ENCODE peak calls at places on chromosome 12, in eight cellular contexts. One of them, this sample, is unnamed.

GRCh38 chr12:68428211-68428610 is 96.0 kb upstream of the MDM1 start:
- DNase-seq in choroid plexus epithelial cell: no peak
- DNase-seq in astrocyte: no peak
- DNase-seq in mucosa of descending colon: no peak
- DNase-seq in right atrium auricular region: no peak
- DNase-seq in GM10248: no peak
- DNase-seq in fibroblast of the aortic adventitia: peak
- DNase-seq in progenitor cell of endocrine pancreas: no peak
- DNase-seq in this sample: no peak

GRCh38 chr12:11746024-11746771 is 96.7 kb downstream of the ETV6 start:
- DNase-seq in fibroblast of the aortic adventitia: no peak
- DNase-seq in mucosa of descending colon: no peak
- DNase-seq in astrocyte: peak
- DNase-seq in choroid plexus epithelial cell: peak
- DNase-seq in progenitor cell of endocrine pancreas: no peak
- DNase-seq in right atrium auricular region: no peak
- DNase-seq in GM10248: no peak
- DNase-seq in this sample: no peak

GRCh38 chr12:64387201-64387816 is 3.2 kb downstream of the C12orf56 start:
- DNase-seq in mucosa of descending colon: no peak
- DNase-seq in astrocyte: no peak
- DNase-seq in progenitor cell of endocrine pancreas: no peak
- DNase-seq in choroid plexus epithelial cell: no peak
- DNase-seq in right atrium auricular region: no peak
- DNase-seq in fibroblast of the aortic adventitia: no peak
- DNase-seq in GM10248: no peak
- DNase-seq in this sample: no peak

GRCh38 chr12:5872745-5873144 is 72.3 kb downstream of the ANO2 start:
- DNase-seq in mucosa of descending colon: no peak
- DNase-seq in right atrium auricular region: no peak
- DNase-seq in progenitor cell of endocrine pancreas: no peak
- DNase-seq in fibroblast of the aortic adventitia: no peak
- DNase-seq in GM10248: no peak
- DNase-seq in astrocyte: peak
- DNase-seq in choroid plexus epithelial cell: peak
- DNase-seq in this sample: peak

GRCh38 chr12:127054531-127054930 is 1212.4 kb upstream of the TMEM132C start:
- DNase-seq in progenitor cell of endocrine pancreas: no peak
- DNase-seq in fibroblast of the aortic adventitia: peak
- DNase-seq in choroid plexus epithelial cell: peak
- DNase-seq in right atrium auricular region: no peak
- DNase-seq in mucosa of descending colon: no peak
- DNase-seq in astrocyte: peak
- DNase-seq in GM10248: no peak
- DNase-seq in this sample: no peak

GRCh38 chr12:59708484-59708883 is 112.7 kb downstream of the SLC16A7 start:
- DNase-seq in fibroblast of the aortic adventitia: no peak
- DNase-seq in right atrium auricular region: no peak
- DNase-seq in progenitor cell of endocrine pancreas: no peak
- DNase-seq in choroid plexus epithelial cell: no peak
- DNase-seq in GM10248: no peak
- DNase-seq in mucosa of descending colon: no peak
- DNase-seq in astrocyte: peak
- DNase-seq in this sample: no peak

GRCh38 chr12:6748761-6749160 is 4.2 kb downstream of the MLF2 start:
- DNase-seq in astrocyte: no peak
- DNase-seq in fibroblast of the aortic adventitia: no peak
- DNase-seq in choroid plexus epithelial cell: no peak
- DNase-seq in mucosa of descending colon: no peak
- DNase-seq in progenitor cell of endocrine pancreas: no peak
- DNase-seq in GM10248: no peak
- DNase-seq in right atrium auricular region: no peak
- DNase-seq in this sample: no peak

GRCh38 chr12:115943630-115944391 is 333.7 kb downstream of the MED13L start:
- DNase-seq in mucosa of descending colon: no peak
- DNase-seq in fibroblast of the aortic adventitia: peak
- DNase-seq in right atrium auricular region: no peak
- DNase-seq in GM10248: no peak
- DNase-seq in progenitor cell of endocrine pancreas: no peak
- DNase-seq in choroid plexus epithelial cell: no peak
- DNase-seq in astrocyte: no peak
- DNase-seq in this sample: no peak

GRCh38 chr12:89432396-89432795 is 80.1 kb upstream of the DUSP6 start:
- DNase-seq in right atrium auricular region: no peak
- DNase-seq in astrocyte: no peak
- DNase-seq in progenitor cell of endocrine pancreas: no peak
- DNase-seq in mucosa of descending colon: no peak
- DNase-seq in GM10248: no peak
- DNase-seq in fibroblast of the aortic adventitia: no peak
- DNase-seq in choroid plexus epithelial cell: no peak
- DNase-seq in this sample: no peak

GRCh38 chr12:105820407-105821140 is 318.2 kb downstream of the NUAK1 start:
- DNase-seq in mucosa of descending colon: no peak
- DNase-seq in choroid plexus epithelial cell: peak
- DNase-seq in progenitor cell of endocrine pancreas: no peak
- DNase-seq in astrocyte: peak
- DNase-seq in GM10248: no peak
- DNase-seq in right atrium auricular region: peak
- DNase-seq in fibroblast of the aortic adventitia: peak
- DNase-seq in this sample: no peak

GRCh38 chr12:57456145-57456700 is 1.1 kb downstream of the INHBE start:
- DNase-seq in progenitor cell of endocrine pancreas: peak
- DNase-seq in right atrium auricular region: no peak
- DNase-seq in GM10248: peak
- DNase-seq in fibroblast of the aortic adventitia: peak
- DNase-seq in choroid plexus epithelial cell: peak
- DNase-seq in astrocyte: no peak
- DNase-seq in mucosa of descending colon: no peak
- DNase-seq in this sample: peak

GRCh38 chr12:123591702-123592481 is 7.5 kb downstream of the TMED2 start:
- DNase-seq in right atrium auricular region: no peak
- DNase-seq in astrocyte: peak
- DNase-seq in mucosa of descending colon: no peak
- DNase-seq in choroid plexus epithelial cell: peak
- DNase-seq in progenitor cell of endocrine pancreas: no peak
- DNase-seq in fibroblast of the aortic adventitia: peak
- DNase-seq in GM10248: no peak
- DNase-seq in this sample: no peak

GRCh38 chr12:70309348-70309747 is 56.7 kb upstream of the KCNMB4 start:
- DNase-seq in GM10248: no peak
- DNase-seq in choroid plexus epithelial cell: no peak
- DNase-seq in progenitor cell of endocrine pancreas: no peak
- DNase-seq in fibroblast of the aortic adventitia: peak
- DNase-seq in astrocyte: no peak
- DNase-seq in mucosa of descending colon: no peak
- DNase-seq in right atrium auricular region: no peak
- DNase-seq in this sample: no peak

GRCh38 chr12:123721245-123721644 is 9.1 kb downstream of the ATP6V0A2 start:
- DNase-seq in right atrium auricular region: no peak
- DNase-seq in fibroblast of the aortic adventitia: no peak
- DNase-seq in GM10248: no peak
- DNase-seq in progenitor cell of endocrine pancreas: no peak
- DNase-seq in mucosa of descending colon: no peak
- DNase-seq in astrocyte: no peak
- DNase-seq in choroid plexus epithelial cell: no peak
- DNase-seq in this sample: no peak

GRCh38 chr12:68007023-68007422 is 17.8 kb downstream of the IFNG-AS1 start:
- DNase-seq in GM10248: no peak
- DNase-seq in right atrium auricular region: no peak
- DNase-seq in mucosa of descending colon: no peak
- DNase-seq in astrocyte: no peak
- DNase-seq in choroid plexus epithelial cell: no peak
- DNase-seq in progenitor cell of endocrine pancreas: no peak
- DNase-seq in fibroblast of the aortic adventitia: no peak
- DNase-seq in this sample: no peak

GRCh38 chr12:96177013-96177412 is 17.2 kb upstream of the ELK3 start:
- DNase-seq in progenitor cell of endocrine pancreas: no peak
- DNase-seq in astrocyte: peak
- DNase-seq in fibroblast of the aortic adventitia: peak
- DNase-seq in right atrium auricular region: no peak
- DNase-seq in GM10248: no peak
- DNase-seq in mucosa of descending colon: no peak
- DNase-seq in choroid plexus epithelial cell: peak
- DNase-seq in this sample: no peak

GRCh38 chr12:102543494-102543893 is 63.1 kb upstream of the IGF1 start:
- DNase-seq in right atrium auricular region: no peak
- DNase-seq in choroid plexus epithelial cell: no peak
- DNase-seq in progenitor cell of endocrine pancreas: no peak
- DNase-seq in mucosa of descending colon: no peak
- DNase-seq in GM10248: no peak
- DNase-seq in astrocyte: no peak
- DNase-seq in fibroblast of the aortic adventitia: no peak
- DNase-seq in this sample: no peak
- TF ChIP-seq CTCF in right atrium auricular region: no peak
- TF ChIP-seq CTCF in choroid plexus epithelial cell: peak
- TF ChIP-seq CTCF in progenitor cell of endocrine pancreas: peak
- TF ChIP-seq CTCF in mucosa of descending colon: no peak
- TF ChIP-seq CTCF in GM10248: no peak
- TF ChIP-seq CTCF in astrocyte: peak
- TF ChIP-seq CTCF in fibroblast of the aortic adventitia: no peak
- TF ChIP-seq CTCF in this sample: no peak

GRCh38 chr12:80710727-80711066 is 3.3 kb downstream of the MYF6 start:
- DNase-seq in progenitor cell of endocrine pancreas: no peak
- DNase-seq in GM10248: no peak
- DNase-seq in mucosa of descending colon: no peak
- DNase-seq in choroid plexus epithelial cell: no peak
- DNase-seq in right atrium auricular region: no peak
- DNase-seq in fibroblast of the aortic adventitia: no peak
- DNase-seq in astrocyte: no peak
- DNase-seq in this sample: no peak
- TF ChIP-seq CTCF in progenitor cell of endocrine pancreas: no peak
- TF ChIP-seq CTCF in GM10248: no peak
- TF ChIP-seq CTCF in mucosa of descending colon: no peak
- TF ChIP-seq CTCF in choroid plexus epithelial cell: no peak
- TF ChIP-seq CTCF in right atrium auricular region: no peak
- TF ChIP-seq CTCF in fibroblast of the aortic adventitia: no peak
- TF ChIP-seq CTCF in astrocyte: no peak
- TF ChIP-seq CTCF in this sample: no peak

GRCh38 chr12:77928078-77928477 is 97.4 kb downstream of the NAV3 start:
- DNase-seq in GM10248: no peak
- DNase-seq in right atrium auricular region: no peak
- DNase-seq in fibroblast of the aortic adventitia: no peak
- DNase-seq in choroid plexus epithelial cell: no peak
- DNase-seq in mucosa of descending colon: no peak
- DNase-seq in progenitor cell of endocrine pancreas: no peak
- DNase-seq in astrocyte: no peak
- DNase-seq in this sample: no peak

DNA sequence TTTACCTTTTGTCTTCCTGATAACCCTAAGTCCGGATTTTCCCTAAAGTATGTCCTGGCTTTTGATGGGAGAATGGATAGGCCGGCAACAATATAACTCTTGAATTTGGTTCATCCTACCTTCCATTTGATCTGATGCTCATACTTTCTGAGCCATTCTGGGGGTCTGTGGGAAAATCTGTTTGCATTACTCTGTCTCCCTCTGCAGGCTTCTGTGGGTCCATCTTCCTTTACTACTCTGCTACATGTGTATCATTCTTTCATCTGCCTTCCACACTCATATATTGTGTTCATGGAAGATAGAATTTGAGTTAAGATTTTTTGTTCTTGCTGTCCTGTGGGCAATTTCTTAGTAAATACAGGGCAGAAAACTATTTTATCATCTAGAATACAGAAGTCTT is 101.5 kb downstream of the NAV3 start:
- DNase-seq in choroid plexus epithelial cell: no peak
- DNase-seq in fibroblast of the aortic adventitia: no peak
- DNase-seq in astrocyte: no peak
- DNase-seq in progenitor cell of endocrine pancreas: no peak
- DNase-seq in GM10248: no peak
- DNase-seq in right atrium auricular region: no peak
- DNase-seq in mucosa of descending colon: no peak
- DNase-seq in this sample: no peak
- TF ChIP-seq CTCF in choroid plexus epithelial cell: peak
- TF ChIP-seq CTCF in fibroblast of the aortic adventitia: no peak
- TF ChIP-seq CTCF in astrocyte: peak
- TF ChIP-seq CTCF in progenitor cell of endocrine pancreas: no peak
- TF ChIP-seq CTCF in GM10248: no peak
- TF ChIP-seq CTCF in right atrium auricular region: no peak
- TF ChIP-seq CTCF in mucosa of descending colon: no peak
- TF ChIP-seq CTCF in this sample: peak

GRCh38 chr12:46370380-46370734 is 2.2 kb downstream of the SLC38A2 start:
- DNase-seq in choroid plexus epithelial cell: peak
- DNase-seq in progenitor cell of endocrine pancreas: no peak
- DNase-seq in mucosa of descending colon: no peak
- DNase-seq in astrocyte: no peak
- DNase-seq in fibroblast of the aortic adventitia: peak
- DNase-seq in GM10248: no peak
- DNase-seq in right atrium auricular region: no peak
- DNase-seq in this sample: no peak

GRCh38 chr12:46369474-46370379 is 2.8 kb downstream of the SLC38A2 start:
- DNase-seq in mucosa of descending colon: no peak
- DNase-seq in choroid plexus epithelial cell: peak
- DNase-seq in right atrium auricular region: no peak
- DNase-seq in fibroblast of the aortic adventitia: peak
- DNase-seq in GM10248: no peak
- DNase-seq in progenitor cell of endocrine pancreas: no peak
- DNase-seq in astrocyte: no peak
- DNase-seq in this sample: no peak

GRCh38 chr12:46371718-46372130 is 849 bp downstream of the SLC38A2 start:
- DNase-seq in fibroblast of the aortic adventitia: peak
- DNase-seq in mucosa of descending colon: peak
- DNase-seq in astrocyte: no peak
- DNase-seq in right atrium auricular region: peak
- DNase-seq in GM10248: peak
- DNase-seq in choroid plexus epithelial cell: peak
- DNase-seq in progenitor cell of endocrine pancreas: peak
- DNase-seq in this sample: peak

GRCh38 chr12:46372131-46372851 is at the start of gene SLC38A2:
- DNase-seq in progenitor cell of endocrine pancreas: no peak
- DNase-seq in astrocyte: peak
- DNase-seq in right atrium auricular region: peak
- DNase-seq in choroid plexus epithelial cell: peak
- DNase-seq in mucosa of descending colon: peak
- DNase-seq in GM10248: peak
- DNase-seq in fibroblast of the aortic adventitia: peak
- DNase-seq in this sample: peak

DNA sequence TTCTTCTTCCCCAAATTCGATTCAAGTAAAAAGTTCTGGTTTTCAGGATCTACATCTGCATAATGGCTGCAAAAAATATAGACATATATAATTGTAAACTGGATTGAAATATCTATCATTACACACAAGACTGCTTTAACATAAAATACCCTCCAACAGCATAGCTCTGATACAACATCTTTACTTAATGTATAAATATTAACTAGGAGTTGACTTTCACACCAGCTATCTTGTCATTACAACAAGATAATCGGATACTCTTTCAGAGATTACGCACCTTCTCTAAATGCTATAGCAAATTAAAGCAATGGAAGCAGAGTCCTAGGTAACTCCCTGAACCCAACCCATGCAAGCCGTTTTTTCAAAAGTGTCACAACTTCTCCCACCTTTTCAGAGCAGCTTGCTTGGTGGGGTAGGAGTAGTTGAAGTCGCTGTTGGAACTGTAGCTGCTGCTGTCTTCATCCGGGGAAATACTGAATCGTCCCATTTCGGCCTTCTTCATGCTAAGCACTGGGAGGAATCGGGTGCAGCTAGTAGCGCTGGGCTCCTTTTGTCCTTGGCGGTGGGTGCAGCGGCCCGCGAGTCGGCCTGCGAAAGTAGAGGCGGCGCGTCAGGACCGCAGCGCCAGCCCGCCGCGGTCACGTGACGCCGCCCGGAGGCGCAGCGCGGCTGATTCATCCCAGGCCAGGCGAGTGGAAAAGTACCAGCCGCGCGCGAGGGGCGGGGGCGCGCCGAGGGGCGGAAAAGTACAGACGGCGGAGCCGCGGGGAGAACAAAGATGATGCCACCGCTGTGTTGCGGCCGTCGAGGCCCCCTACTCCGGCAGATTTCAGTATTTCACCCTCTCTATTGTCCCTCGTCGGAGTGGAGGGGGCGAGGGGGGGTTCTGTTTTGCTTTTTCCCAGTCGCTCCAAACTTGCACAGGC is 1.5 kb downstream of the SLC38A2 start:
- DNase-seq in choroid plexus epithelial cell: peak
- DNase-seq in progenitor cell of endocrine pancreas: peak
- DNase-seq in mucosa of descending colon: peak
- DNase-seq in GM10248: peak
- DNase-seq in astrocyte: peak
- DNase-seq in fibroblast of the aortic adventitia: peak
- DNase-seq in right atrium auricular region: peak
- DNase-seq in this sample: peak
- TF ChIP-seq CTCF in choroid plexus epithelial cell: no peak
- TF ChIP-seq CTCF in progenitor cell of endocrine pancreas: peak
- TF ChIP-seq CTCF in mucosa of descending colon: no peak
- TF ChIP-seq CTCF in GM10248: peak
- TF ChIP-seq CTCF in astrocyte: no peak
- TF ChIP-seq CTCF in fibroblast of the aortic adventitia: no peak
- TF ChIP-seq CTCF in right atrium auricular region: peak
- TF ChIP-seq CTCF in this sample: no peak

This sample was measured in nephron progenitor cell.